ENCODE peak calls at places on chromosomes 7 and 10, in ten cellular contexts. C is CD8-positive, alpha-beta T cell; V is IMR-90; L is neural crest cell; Y is kidney; A is upper lobe of right lung; I is ascending aorta; P is spleen; W is RWPE1; B is right lobe of liver. H is an unnamed sample.

GRCh38 chr10:97612386-97612785 is 20.9 kb downstream of the MORN4 start:
- DNase-seq in C (no peak), V (peak), L (no peak), Y (no peak), A (no peak), I (no peak), P (no peak), W (peak), B (no peak), H (peak)

GRCh38 chr10:130301026-130301892 is 165.1 kb downstream of the GLRX3 start:
- DNase-seq in C (peak), V (no peak), L (no peak), Y (peak), A (peak), I (no peak), P (peak), W (no peak), B (peak), H (no peak)

GRCh38 chr10:104260775-104261115 is 6.1 kb downstream of the GSTO1 start:
- DNase-seq in C (no peak), V (peak), L (no peak), Y (no peak), A (no peak), I (no peak), P (no peak), W (peak), B (no peak), H (peak)

GRCh38 chr7:100895956-100896742 is 461 bp upstream of the ACHE start:
- DNase-seq in C (no peak), V (no peak), L (peak), Y (peak), A (peak), I (no peak), P (peak), W (no peak), B (peak), H (no peak)

GRCh38 chr7:85479918-85480658 is 293.2 kb upstream of the SEMA3D start:
- DNase-seq in C (no peak), V (peak), L (no peak), Y (no peak), A (no peak), I (no peak), P (no peak), W (no peak), B (no peak), H (no peak)

GRCh38 chr7:12630615-12630884 is 56.9 kb upstream of the ARL4A start:
- DNase-seq in C (no peak), V (no peak), L (no peak), Y (no peak), A (no peak), I (no peak), P (no peak), W (no peak), B (no peak), H (no peak)

GRCh38 chr7:1539346-1540321 is 9.1 kb downstream of the MAFK start:
- DNase-seq in C (no peak), V (peak), L (no peak), Y (peak), A (no peak), I (no peak), P (no peak), W (no peak), B (peak), H (no peak)

GRCh38 chr10:51389415-51390342 is 309.7 kb downstream of the CSTF2T start:
- DNase-seq in C (no peak), V (peak), L (peak), Y (no peak), A (no peak), I (no peak), P (no peak), W (peak), B (no peak), H (peak)

GRCh38 chr10:101588879-101589278 is 758 bp downstream of the DPCD start:
- DNase-seq in C (no peak), V (peak), L (no peak), Y (peak), A (no peak), I (no peak), P (peak), W (peak), B (no peak), H (no peak)

GRCh38 chr10:88833156-88833555 is 18.5 kb downstream of the ANKRD22 start:
- DNase-seq in C (no peak), V (no peak), L (no peak), Y (no peak), A (no peak), I (no peak), P (no peak), W (no peak), B (no peak), H (no peak)

GRCh38 chr10:88832376-88832775 is 19.3 kb downstream of the ANKRD22 start:
- DNase-seq in C (no peak), V (no peak), L (no peak), Y (no peak), A (no peak), I (no peak), P (no peak), W (no peak), B (no peak), H (no peak)

GRCh38 chr10:88835095-88835909 is 16.3 kb downstream of the ANKRD22 start:
- DNase-seq in C (peak), V (peak), L (peak), Y (peak), A (peak), I (no peak), P (peak), W (peak), B (peak), H (peak)

GRCh38 chr10:88831709-88832108 is 19.9 kb downstream of the ANKRD22 start:
- DNase-seq in C (peak), V (no peak), L (no peak), Y (no peak), A (no peak), I (no peak), P (no peak), W (no peak), B (no peak), H (no peak)

DNA sequence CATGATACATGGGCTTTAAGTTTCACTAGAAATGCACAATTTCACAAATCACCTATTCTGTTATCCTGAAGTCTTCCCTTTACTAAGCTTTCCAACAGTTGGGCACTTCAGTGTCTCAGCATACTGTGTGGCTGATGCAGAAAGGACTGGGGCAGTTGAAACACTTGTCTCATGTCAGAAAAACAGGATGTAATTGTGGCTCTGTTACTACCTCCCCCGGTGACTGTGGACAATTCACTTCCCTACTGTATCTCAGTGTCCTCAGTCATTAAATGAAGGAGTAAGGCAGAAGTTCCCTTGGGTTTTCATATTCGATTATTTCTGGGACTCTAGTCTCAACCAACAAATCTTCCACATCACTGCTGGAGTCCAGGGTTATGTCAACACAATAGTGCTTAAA is 17.9 kb downstream of the ANKRD22 start:
- DNase-seq in C (no peak), V (no peak), L (no peak), Y (no peak), A (no peak), I (no peak), P (no peak), W (no peak), B (no peak), H (no peak)
- TF ChIP-seq CTCF in C (no peak), V (no peak), L (no peak), Y (no peak), A (no peak), I (no peak), P (no peak), W (no peak), B (no peak), H (no peak)

GRCh38 chr7:16421333-16422099 is at the start of gene CRPPA:
- DNase-seq in C (peak), V (peak), L (peak), Y (peak), A (peak), I (no peak), P (peak), W (peak), B (peak), H (peak)
- TF ChIP-seq CTCF in C (no peak), V (no peak), L (no peak), Y (no peak), A (no peak), I (no peak), P (no peak), W (no peak), B (no peak), H (no peak)

GRCh38 chr10:73506491-73506890 is 10.7 kb upstream of the PPP3CB start:
- DNase-seq in C (no peak), V (peak), L (no peak), Y (no peak), A (no peak), I (no peak), P (no peak), W (no peak), B (no peak), H (no peak)

GRCh38 chr10:73509695-73510094 is 13.9 kb upstream of the PPP3CB start:
- DNase-seq in C (no peak), V (no peak), L (no peak), Y (no peak), A (no peak), I (no peak), P (no peak), W (no peak), B (no peak), H (no peak)

GRCh38 chr10:73517166-73517888 is 21.5 kb upstream of the PPP3CB start:
- DNase-seq in C (no peak), V (peak), L (no peak), Y (no peak), A (no peak), I (no peak), P (no peak), W (peak), B (no peak), H (peak)

GRCh38 chr10:73512207-73512743 is 16.5 kb upstream of the PPP3CB start:
- DNase-seq in C (no peak), V (no peak), L (no peak), Y (no peak), A (no peak), I (no peak), P (no peak), W (no peak), B (no peak), H (no peak)
- TF ChIP-seq CTCF in C (no peak), V (no peak), L (no peak), Y (no peak), A (no peak), I (no peak), P (no peak), W (no peak), B (no peak), H (no peak)

GRCh38 chr10:93680414-93681047 is 21.9 kb downstream of the FRA10AC1 start:
- DNase-seq in C (no peak), V (peak), L (no peak), Y (no peak), A (no peak), I (no peak), P (no peak), W (peak), B (no peak), H (peak)
- TF ChIP-seq CTCF in C (no peak), V (peak), L (peak), Y (peak), A (peak), I (peak), P (peak), W (peak), B (peak), H (peak)

GRCh38 chr10:17779761-17780160 is 27.8 kb downstream of the TMEM236 start:
- DNase-seq in C (no peak), V (no peak), L (no peak), Y (no peak), A (no peak), I (no peak), P (no peak), W (no peak), B (no peak), H (no peak)

GRCh38 chr10:17780727-17781126 is 28.4 kb upstream of the MRC1 start:
- DNase-seq in C (no peak), V (no peak), L (no peak), Y (no peak), A (no peak), I (no peak), P (no peak), W (no peak), B (no peak), H (no peak)

GRCh38 chr10:17783751-17784150 is 25.4 kb upstream of the MRC1 start:
- DNase-seq in C (no peak), V (no peak), L (no peak), Y (no peak), A (no peak), I (no peak), P (no peak), W (no peak), B (no peak), H (no peak)

GRCh38 chr10:17782921-17783665 is 26.1 kb upstream of the MRC1 start:
- DNase-seq in C (no peak), V (peak), L (no peak), Y (no peak), A (no peak), I (no peak), P (no peak), W (peak), B (no peak), H (peak)

GRCh38 chr10:17781856-17782255 is 27.3 kb upstream of the MRC1 start:
- DNase-seq in C (no peak), V (no peak), L (no peak), Y (no peak), A (no peak), I (no peak), P (no peak), W (no peak), B (no peak), H (peak)
- TF ChIP-seq CTCF in C (no peak), V (no peak), L (no peak), Y (no peak), A (no peak), I (no peak), P (no peak), W (no peak), B (no peak), H (no peak)

GRCh38 chr10:102632394-102633062 is 11.8 kb upstream of the TRIM8 start:
- DNase-seq in C (no peak), V (peak), L (no peak), Y (peak), A (peak), I (no peak), P (peak), W (no peak), B (no peak), H (no peak)
- TF ChIP-seq CTCF in C (no peak), V (no peak), L (no peak), Y (no peak), A (no peak), I (no peak), P (no peak), W (no peak), B (no peak), H (no peak)